ENCODE peak calls at places on chromosomes 16 and 17, in ten cellular contexts. One of them, this sample, is unnamed.

GRCh38 chr16:88763502-88764053 is 21.4 kb downstream of the PIEZO1 start:
- DNase-seq in amygdala: no peak
- DNase-seq in fibroblast of villous mesenchyme: no peak
- DNase-seq in fibroblast of pulmonary artery: no peak
- DNase-seq in ovary: no peak
- DNase-seq in SK-N-SH: no peak
- DNase-seq in effector CD8-positive, alpha-beta T cell: no peak
- DNase-seq in HS-27A: no peak
- DNase-seq in Peyer's patch: no peak
- DNase-seq in GDM1: no peak
- DNase-seq in this sample: no peak

GRCh38 chr16:56336711-56337110 is 88.6 kb downstream of the AMFR start:
- DNase-seq in Peyer's patch: no peak
- DNase-seq in amygdala: no peak
- DNase-seq in ovary: no peak
- DNase-seq in effector CD8-positive, alpha-beta T cell: no peak
- DNase-seq in fibroblast of pulmonary artery: no peak
- DNase-seq in GDM1: no peak
- DNase-seq in SK-N-SH: no peak
- DNase-seq in fibroblast of villous mesenchyme: no peak
- DNase-seq in HS-27A: no peak
- DNase-seq in this sample: no peak

GRCh38 chr16:71708696-71709095 is 15.8 kb downstream of the PHLPP2 start:
- DNase-seq in fibroblast of villous mesenchyme: no peak
- DNase-seq in effector CD8-positive, alpha-beta T cell: no peak
- DNase-seq in fibroblast of pulmonary artery: no peak
- DNase-seq in GDM1: no peak
- DNase-seq in ovary: no peak
- DNase-seq in SK-N-SH: no peak
- DNase-seq in HS-27A: no peak
- DNase-seq in amygdala: no peak
- DNase-seq in Peyer's patch: no peak
- DNase-seq in this sample: no peak

GRCh38 chr17:50127661-50128361 is 2.1 kb downstream of the SAMD14 start:
- DNase-seq in SK-N-SH: no peak
- DNase-seq in HS-27A: no peak
- DNase-seq in GDM1: peak; percentile 64
- DNase-seq in effector CD8-positive, alpha-beta T cell: no peak
- DNase-seq in fibroblast of villous mesenchyme: peak; percentile 55
- DNase-seq in ovary: no peak
- DNase-seq in amygdala: no peak
- DNase-seq in fibroblast of pulmonary artery: peak; percentile 40
- DNase-seq in Peyer's patch: no peak
- DNase-seq in this sample: no peak

GRCh38 chr17:16037636-16038035 is 38.0 kb downstream of the TTC19 start:
- DNase-seq in amygdala: no peak
- DNase-seq in HS-27A: no peak
- DNase-seq in SK-N-SH: no peak
- DNase-seq in fibroblast of villous mesenchyme: no peak
- DNase-seq in ovary: no peak
- DNase-seq in effector CD8-positive, alpha-beta T cell: no peak
- DNase-seq in Peyer's patch: no peak
- DNase-seq in fibroblast of pulmonary artery: no peak
- DNase-seq in GDM1: no peak
- DNase-seq in this sample: peak; percentile 12

GRCh38 chr16:1474047-1474446 is 781 bp downstream of the CLCN7 start:
- DNase-seq in amygdala: no peak
- DNase-seq in ovary: no peak
- DNase-seq in fibroblast of villous mesenchyme: no peak
- DNase-seq in HS-27A: no peak
- DNase-seq in Peyer's patch: no peak
- DNase-seq in GDM1: no peak
- DNase-seq in effector CD8-positive, alpha-beta T cell: no peak
- DNase-seq in SK-N-SH: no peak
- DNase-seq in fibroblast of pulmonary artery: peak; percentile 11
- DNase-seq in this sample: no peak

GRCh38 chr16:85049864-85050263 is 22.3 kb downstream of the KIAA0513 start:
- DNase-seq in HS-27A: no peak
- DNase-seq in fibroblast of villous mesenchyme: no peak
- DNase-seq in ovary: no peak
- DNase-seq in fibroblast of pulmonary artery: no peak
- DNase-seq in SK-N-SH: no peak
- DNase-seq in GDM1: no peak
- DNase-seq in effector CD8-positive, alpha-beta T cell: no peak
- DNase-seq in amygdala: no peak
- DNase-seq in Peyer's patch: peak; percentile 62
- DNase-seq in this sample: no peak

GRCh38 chr17:48719642-48720262 is 2.6 kb downstream of the PRAC1 start:
- DNase-seq in amygdala: no peak
- DNase-seq in effector CD8-positive, alpha-beta T cell: no peak
- DNase-seq in fibroblast of villous mesenchyme: peak; percentile 65
- DNase-seq in SK-N-SH: peak; percentile 47
- DNase-seq in ovary: no peak
- DNase-seq in HS-27A: no peak
- DNase-seq in Peyer's patch: no peak
- DNase-seq in fibroblast of pulmonary artery: no peak
- DNase-seq in GDM1: no peak
- DNase-seq in this sample: no peak

GRCh38 chr17:58536541-58536940 is 22.1 kb upstream of the MTMR4 start:
- DNase-seq in GDM1: no peak
- DNase-seq in ovary: no peak
- DNase-seq in fibroblast of pulmonary artery: no peak
- DNase-seq in Peyer's patch: no peak
- DNase-seq in effector CD8-positive, alpha-beta T cell: no peak
- DNase-seq in HS-27A: no peak
- DNase-seq in amygdala: no peak
- DNase-seq in fibroblast of villous mesenchyme: no peak
- DNase-seq in SK-N-SH: no peak
- DNase-seq in this sample: no peak

GRCh38 chr17:79051306-79051705 is 23.3 kb upstream of the ENGASE start:
- DNase-seq in Peyer's patch: no peak
- DNase-seq in GDM1: no peak
- DNase-seq in fibroblast of villous mesenchyme: no peak
- DNase-seq in fibroblast of pulmonary artery: no peak
- DNase-seq in HS-27A: no peak
- DNase-seq in amygdala: no peak
- DNase-seq in ovary: no peak
- DNase-seq in effector CD8-positive, alpha-beta T cell: no peak
- DNase-seq in SK-N-SH: no peak
- DNase-seq in this sample: no peak

GRCh38 chr16:16143038-16143763 is 80.1 kb downstream of the ABCC6 start:
- DNase-seq in fibroblast of pulmonary artery: no peak
- DNase-seq in ovary: no peak
- DNase-seq in Peyer's patch: no peak
- DNase-seq in HS-27A: no peak
- DNase-seq in fibroblast of villous mesenchyme: no peak
- DNase-seq in SK-N-SH: no peak
- DNase-seq in GDM1: peak; percentile 55
- DNase-seq in effector CD8-positive, alpha-beta T cell: no peak
- DNase-seq in amygdala: no peak
- DNase-seq in this sample: no peak

GRCh38 chr16:16861546-16861945 is 482.6 kb downstream of the NPIPA7 start:
- DNase-seq in fibroblast of pulmonary artery: peak; percentile 21
- DNase-seq in SK-N-SH: peak; percentile 71
- DNase-seq in GDM1: peak; percentile 24
- DNase-seq in amygdala: peak; percentile 42
- DNase-seq in fibroblast of villous mesenchyme: peak; percentile 19
- DNase-seq in Peyer's patch: peak; percentile 73
- DNase-seq in HS-27A: no peak
- DNase-seq in effector CD8-positive, alpha-beta T cell: peak; percentile 20
- DNase-seq in ovary: peak; percentile 10
- DNase-seq in this sample: peak; percentile 19